ENCODE peak calls at places on chromosomes 1 and 21, in seven cellular contexts. J, B, L, K, I, N and R are unnamed samples.
A peak's percentile ranks its signal among the peaks of the same experiment; 100 is the strongest.

GRCh38 chr1:44860891-44861290 is 17.8 kb upstream of the PTCH2 start:
- DNase-seq in J (no peak), B (no peak), L (no peak), K (no peak), I (no peak), N (no peak), R (no peak)

GRCh38 chr1:5994713-5995621 is 2.7 kb upstream of the NPHP4 start:
- DNase-seq in J (no peak), B (no peak), L (no peak), K (peak; percentile 50), I (peak; percentile 57), N (no peak), R (no peak)

GRCh38 chr1:77948841-77949424 is 29.9 kb downstream of the FUBP1 start:
- DNase-seq in J (no peak), B (peak; percentile 41), L (peak; percentile 44), K (no peak), I (no peak), N (no peak), R (no peak)

GRCh38 chr1:167210966-167211674 is 9.6 kb upstream of the POU2F1 start:
- DNase-seq in J (no peak), B (no peak), L (no peak), K (no peak), I (no peak), N (no peak), R (no peak)

GRCh38 chr1:178492341-178492740 is 4.4 kb downstream of the CLEC20A start:
- DNase-seq in J (no peak), B (no peak), L (no peak), K (no peak), I (no peak), N (no peak), R (no peak)

GRCh38 chr21:44272231-44272858 is 10.6 kb upstream of the DNMT3L start:
- DNase-seq in J (no peak), B (no peak), L (no peak), K (no peak), I (no peak), N (no peak), R (no peak)

GRCh38 chr21:31713973-31714740 is 17.8 kb downstream of the SCAF4 start:
- DNase-seq in J (no peak), B (no peak), L (no peak), K (no peak), I (no peak), N (no peak), R (no peak)

GRCh38 chr1:39898146-39898545 is 3.6 kb downstream of the MYCL start:
- DNase-seq in J (no peak), B (no peak), L (no peak), K (no peak), I (no peak), N (no peak), R (no peak)

GRCh38 chr1:183622884-183623785 is 12.4 kb downstream of the ARPC5 start:
- DNase-seq in J (peak; percentile 51), B (peak; percentile 72), L (peak; percentile 57), K (no peak), I (peak; percentile 48), N (no peak), R (no peak)

GRCh38 chr1:248853668-248854375 is 5.1 kb downstream of the ZNF692 start:
- DNase-seq in J (no peak), B (no peak), L (no peak), K (peak; percentile 27), I (no peak), N (no peak), R (no peak)

GRCh38 chr1:24963099-24963872 is 33.2 kb upstream of the RUNX3 start:
- DNase-seq in J (no peak), B (no peak), L (no peak), K (no peak), I (peak; percentile 49), N (no peak), R (no peak)

GRCh38 chr1:190478193-190479007 is 736 bp upstream of the BRINP3 start:
- DNase-seq in J (peak; percentile 23), B (peak; percentile 55), L (peak; percentile 88), K (no peak), I (no peak), N (no peak), R (no peak)

GRCh38 chr1:226736001-226736907 is 2.8 kb downstream of the ITPKB start:
- DNase-seq in J (no peak), B (no peak), L (no peak), K (no peak), I (no peak), N (no peak), R (no peak)

GRCh38 chr1:54971317-54971791 is 9.1 kb upstream of the TMEM61 start:
- DNase-seq in J (peak; percentile 83), B (no peak), L (no peak), K (no peak), I (no peak), N (no peak), R (peak; percentile 22)

GRCh38 chr1:78651247-78651646 is 1.6 kb downstream of the IFI44 start:
- DNase-seq in J (no peak), B (no peak), L (no peak), K (no peak), I (peak; percentile 6), N (no peak), R (no peak)

GRCh38 chr1:147756336-147756735 is 4.1 kb downstream of the GJA5 start:
- DNase-seq in J (no peak), B (no peak), L (no peak), K (no peak), I (no peak), N (no peak), R (no peak)

GRCh38 chr1:161702250-161702649 is 4.8 kb upstream of the FCRLA start:
- DNase-seq in J (no peak), B (no peak), L (no peak), K (no peak), I (no peak), N (no peak), R (no peak)